ENCODE peak calls at places on chromosome 2, in six cellular contexts. T, Z, X, U, I and A are unnamed samples.

GRCh38 chr2:86695053-86695691 is 24.9 kb upstream of the RMND5A start:
- DNase-seq in T (peak), X (no peak), I (no peak), U (peak), Z (no peak), A (no peak)

GRCh38 chr2:64263315-64263714 is 119.1 kb upstream of the PELI1 start:
- DNase-seq in Z (no peak), U (peak), X (no peak), I (peak), T (no peak), A (no peak)

GRCh38 chr2:201448701-201449100 is 2.6 kb downstream of the TRAK2 start:
- DNase-seq in X (no peak), T (no peak), Z (no peak), I (no peak), U (peak), A (no peak)

GRCh38 chr2:199458017-199458805 is 472 bp upstream of the SATB2 start:
- DNase-seq in I (no peak), Z (no peak), X (peak), T (no peak), U (peak), A (no peak)

GRCh38 chr2:54480025-54480424 is 23.9 kb downstream of the SPTBN1 start:
- DNase-seq in I (no peak), U (no peak), Z (no peak), T (no peak), X (no peak), A (peak)

GRCh38 chr2:181570833-181571661 is 85.9 kb downstream of the CERKL start:
- DNase-seq in T (no peak), I (no peak), U (no peak), Z (no peak), X (no peak), A (no peak)

GRCh38 chr2:204027105-204027504 is 90.5 kb downstream of the ICOS start:
- DNase-seq in U (peak), Z (no peak), X (no peak), I (peak), T (no peak), A (no peak)

GRCh38 chr2:106080955-106081354 is 113.1 kb downstream of the UXS1 start:
- DNase-seq in I (no peak), U (no peak), Z (no peak), X (no peak), T (no peak), A (no peak)

GRCh38 chr2:120322329-120322728 is 23.6 kb upstream of the INHBB start:
- DNase-seq in U (no peak), X (no peak), I (no peak), Z (no peak), T (no peak), A (peak)

GRCh38 chr2:3571284-3571683 is 3.8 kb upstream of the RPS7 start:
- DNase-seq in X (no peak), Z (no peak), T (no peak), U (no peak), I (no peak), A (no peak)

GRCh38 chr2:46487667-46488333 is 8.4 kb downstream of the TMEM247 start:
- DNase-seq in T (no peak), I (peak), Z (peak), X (no peak), U (peak), A (no peak)
- H3K27ac ChIP-seq in T (peak), I (no peak), Z (no peak), X (no peak), U (no peak), A (no peak)

DNA sequence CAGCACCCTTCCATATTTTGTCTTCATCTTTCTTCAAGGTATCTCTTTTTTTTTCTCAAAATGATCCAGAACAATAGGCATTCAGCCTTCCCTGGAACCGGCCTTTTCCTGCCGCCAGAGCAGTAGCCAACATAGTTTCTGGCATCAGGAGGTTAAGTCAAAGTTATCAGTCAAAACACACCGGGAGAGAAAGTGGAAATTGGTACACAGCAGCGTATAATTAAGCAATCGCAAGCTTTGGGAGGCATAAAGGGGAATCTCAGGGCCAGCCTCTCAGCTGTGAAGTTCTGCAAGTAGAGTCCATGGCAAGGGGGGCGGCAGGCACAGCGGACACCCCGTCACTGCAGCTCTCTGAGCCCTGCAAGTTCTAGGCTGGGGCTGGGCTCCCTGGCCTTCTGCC is 114.5 kb downstream of the BCL2L11 start:
- DNase-seq in Z (no peak), U (no peak), T (no peak), I (no peak), X (no peak), A (no peak)
- TF ChIP-seq CTCF in Z (no peak), U (no peak), T (no peak), I (no peak), X (no peak), A (no peak)

GRCh38 chr2:12702661-12703121 is 14.0 kb upstream of the TRIB2 start:
- DNase-seq in U (peak), X (no peak), T (no peak), I (peak), Z (no peak), A (no peak)

GRCh38 chr2:12705230-12705629 is 11.5 kb upstream of the TRIB2 start:
- DNase-seq in I (no peak), Z (no peak), X (no peak), U (no peak), T (no peak), A (no peak)

GRCh38 chr2:12700989-12701388 is 15.7 kb upstream of the TRIB2 start:
- DNase-seq in U (peak), Z (no peak), T (no peak), I (no peak), X (no peak), A (no peak)

GRCh38 chr2:12704378-12704777 is 12.4 kb upstream of the TRIB2 start:
- DNase-seq in Z (no peak), U (peak), T (no peak), I (no peak), X (no peak), A (no peak)

GRCh38 chr2:12701786-12702660 is 14.7 kb upstream of the TRIB2 start:
- DNase-seq in I (no peak), U (peak), Z (no peak), T (no peak), X (no peak), A (no peak)
- H3K4me3 ChIP-seq in I (no peak), U (peak), Z (no peak), T (no peak), X (no peak), A (no peak)

DNA sequence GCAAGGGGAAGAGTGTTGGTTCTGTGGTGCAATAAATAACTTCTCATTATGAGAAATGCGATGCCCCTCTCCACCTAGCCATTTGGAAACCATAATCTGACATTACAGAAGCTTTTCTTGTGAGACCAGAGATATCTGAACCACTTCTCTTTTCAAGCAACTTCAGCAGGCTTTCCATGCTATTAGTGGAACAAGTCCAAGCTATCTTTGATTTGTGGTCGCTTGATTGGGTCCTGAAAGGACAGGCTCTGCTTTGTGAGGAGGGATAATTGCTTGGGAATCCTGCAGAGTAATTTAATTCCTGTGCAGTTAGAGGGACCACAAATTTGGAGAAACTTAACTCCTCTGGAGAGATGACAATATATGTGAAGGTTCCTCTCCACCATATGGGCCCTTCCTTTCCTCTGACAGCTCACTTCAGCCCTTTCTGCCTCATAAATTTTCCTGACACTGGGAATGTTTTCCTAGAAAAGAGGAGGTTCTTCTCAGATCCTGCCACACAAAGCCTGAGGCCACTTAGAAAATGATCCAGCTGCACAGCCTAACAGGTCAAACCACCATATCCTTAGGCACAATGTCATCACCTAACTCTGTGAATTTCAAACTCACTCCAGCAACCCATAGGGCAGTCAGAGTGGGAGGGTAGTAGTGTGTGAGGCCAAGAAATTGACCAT is 112.3 kb downstream of the ATL2 start:
- DNase-seq in T (no peak), I (no peak), Z (no peak), U (no peak), X (peak), A (no peak)
- H3K27ac ChIP-seq in T (no peak), I (no peak), Z (no peak), U (no peak), X (no peak), A (no peak)